ENCODE peak calls at places on chromosomes 13 and 19, in eight cellular contexts. One of them, this sample, is unnamed.

GRCh38 chr13:41649659-41650058 is 192.3 kb downstream of the RGCC start:
- DNase-seq in A549: no peak
- DNase-seq in K562: peak
- DNase-seq in ovary: no peak
- DNase-seq in esophagus muscularis mucosa: no peak
- DNase-seq in sigmoid colon: no peak
- DNase-seq in transverse colon: no peak
- DNase-seq in stomach: no peak
- DNase-seq in this sample: no peak

GRCh38 chr13:32314968-32315254 is 252 bp downstream of the ZAR1L start:
- DNase-seq in A549: no peak
- DNase-seq in K562: peak
- DNase-seq in ovary: no peak
- DNase-seq in esophagus muscularis mucosa: no peak
- DNase-seq in sigmoid colon: no peak
- DNase-seq in transverse colon: peak
- DNase-seq in stomach: peak
- DNase-seq in this sample: peak

GRCh38 chr13:79679334-79679733 is 198.4 kb downstream of the NDFIP2 start:
- DNase-seq in A549: peak
- DNase-seq in K562: peak
- DNase-seq in ovary: peak
- DNase-seq in esophagus muscularis mucosa: no peak
- DNase-seq in sigmoid colon: peak
- DNase-seq in transverse colon: peak
- DNase-seq in stomach: peak
- DNase-seq in this sample: peak

GRCh38 chr13:27482996-27483395 is 32.6 kb upstream of the MTIF3 start:
- DNase-seq in A549: no peak
- DNase-seq in K562: no peak
- DNase-seq in ovary: no peak
- DNase-seq in esophagus muscularis mucosa: no peak
- DNase-seq in sigmoid colon: no peak
- DNase-seq in transverse colon: peak
- DNase-seq in stomach: no peak
- DNase-seq in this sample: no peak

GRCh38 chr13:51764184-51765141 is 39.5 kb downstream of the DHRS12 start:
- DNase-seq in A549: peak
- DNase-seq in K562: no peak
- DNase-seq in ovary: no peak
- DNase-seq in esophagus muscularis mucosa: peak
- DNase-seq in sigmoid colon: peak
- DNase-seq in transverse colon: peak
- DNase-seq in stomach: peak
- DNase-seq in this sample: peak

GRCh38 chr19:33673996-33674395 is 52.2 kb downstream of the CHST8 start:
- DNase-seq in A549: no peak
- DNase-seq in K562: no peak
- DNase-seq in ovary: no peak
- DNase-seq in esophagus muscularis mucosa: no peak
- DNase-seq in sigmoid colon: peak
- DNase-seq in transverse colon: no peak
- DNase-seq in stomach: peak
- DNase-seq in this sample: no peak

GRCh38 chr13:21625366-21625765 is 21.4 kb upstream of the MICU2 start:
- DNase-seq in A549: peak
- DNase-seq in K562: no peak
- DNase-seq in ovary: no peak
- DNase-seq in esophagus muscularis mucosa: no peak
- DNase-seq in sigmoid colon: no peak
- DNase-seq in transverse colon: peak
- DNase-seq in stomach: no peak
- DNase-seq in this sample: no peak

GRCh38 chr13:30464496-30465351 is 1.0 kb downstream of the HMGB1 start:
- DNase-seq in A549: peak
- DNase-seq in K562: peak
- DNase-seq in ovary: peak
- DNase-seq in esophagus muscularis mucosa: peak
- DNase-seq in sigmoid colon: peak
- DNase-seq in transverse colon: peak
- DNase-seq in stomach: peak
- DNase-seq in this sample: peak

GRCh38 chr19:40466219-40467006 is at the start of gene SPTBN4:
- DNase-seq in A549: no peak
- DNase-seq in K562: no peak
- DNase-seq in ovary: peak
- DNase-seq in esophagus muscularis mucosa: no peak
- DNase-seq in sigmoid colon: peak
- DNase-seq in transverse colon: peak
- DNase-seq in stomach: no peak
- DNase-seq in this sample: peak

GRCh38 chr19:47255947-47256687 is at the start of gene CCDC9:
- DNase-seq in A549: peak
- DNase-seq in K562: no peak
- DNase-seq in ovary: peak
- DNase-seq in esophagus muscularis mucosa: peak
- DNase-seq in sigmoid colon: peak
- DNase-seq in transverse colon: peak
- DNase-seq in stomach: peak
- DNase-seq in this sample: peak

GRCh38 chr13:27481766-27482165 is 31.4 kb upstream of the MTIF3 start:
- DNase-seq in A549: peak
- DNase-seq in K562: peak
- DNase-seq in ovary: peak
- DNase-seq in esophagus muscularis mucosa: no peak
- DNase-seq in sigmoid colon: no peak
- DNase-seq in transverse colon: peak
- DNase-seq in stomach: peak
- DNase-seq in this sample: no peak

GRCh38 chr13:24618219-24618955 is 61.8 kb upstream of the ATP12A start:
- DNase-seq in A549: no peak
- DNase-seq in K562: no peak
- DNase-seq in ovary: no peak
- DNase-seq in esophagus muscularis mucosa: peak
- DNase-seq in sigmoid colon: no peak
- DNase-seq in transverse colon: peak
- DNase-seq in stomach: peak
- DNase-seq in this sample: no peak

GRCh38 chr13:54965881-54966280 is 1937.3 kb downstream of the OLFM4 start:
- DNase-seq in A549: no peak
- DNase-seq in K562: no peak
- DNase-seq in ovary: no peak
- DNase-seq in esophagus muscularis mucosa: no peak
- DNase-seq in sigmoid colon: no peak
- DNase-seq in transverse colon: no peak
- DNase-seq in stomach: no peak
- DNase-seq in this sample: no peak

GRCh38 chr19:35468637-35469036 is 20.6 kb downstream of the FFAR2 start:
- DNase-seq in A549: peak
- DNase-seq in K562: peak
- DNase-seq in ovary: no peak
- DNase-seq in esophagus muscularis mucosa: no peak
- DNase-seq in sigmoid colon: no peak
- DNase-seq in transverse colon: peak
- DNase-seq in stomach: peak
- DNase-seq in this sample: no peak

GRCh38 chr13:109206616-109207015 is 577.2 kb downstream of the MYO16 start:
- DNase-seq in A549: no peak
- DNase-seq in K562: no peak
- DNase-seq in ovary: no peak
- DNase-seq in esophagus muscularis mucosa: no peak
- DNase-seq in sigmoid colon: no peak
- DNase-seq in transverse colon: no peak
- DNase-seq in stomach: no peak
- DNase-seq in this sample: no peak

GRCh38 chr19:38024991-38025716 is 118.1 kb downstream of the SIPA1L3 start:
- DNase-seq in A549: no peak
- DNase-seq in K562: peak
- DNase-seq in ovary: no peak
- DNase-seq in esophagus muscularis mucosa: no peak
- DNase-seq in sigmoid colon: no peak
- DNase-seq in transverse colon: no peak
- DNase-seq in stomach: no peak
- DNase-seq in this sample: no peak

GRCh38 chr13:109454167-109454917 is 332.0 kb downstream of the IRS2 start:
- DNase-seq in A549: no peak
- DNase-seq in K562: no peak
- DNase-seq in ovary: no peak
- DNase-seq in esophagus muscularis mucosa: peak
- DNase-seq in sigmoid colon: no peak
- DNase-seq in transverse colon: no peak
- DNase-seq in stomach: no peak
- DNase-seq in this sample: no peak

GRCh38 chr13:108597943-108598342 is 31.5 kb upstream of the MYO16 start:
- DNase-seq in A549: no peak
- DNase-seq in K562: no peak
- DNase-seq in ovary: no peak
- DNase-seq in esophagus muscularis mucosa: no peak
- DNase-seq in sigmoid colon: no peak
- DNase-seq in transverse colon: no peak
- DNase-seq in stomach: no peak
- DNase-seq in this sample: no peak

GRCh38 chr19:57171551-57172081 is 4.3 kb upstream of the DUXA start:
- DNase-seq in A549: peak
- DNase-seq in K562: no peak
- DNase-seq in ovary: peak
- DNase-seq in esophagus muscularis mucosa: no peak
- DNase-seq in sigmoid colon: peak
- DNase-seq in transverse colon: peak
- DNase-seq in stomach: no peak
- DNase-seq in this sample: no peak

GRCh38 chr13:111449041-111449440 is 128.6 kb downstream of the TEX29 start:
- DNase-seq in A549: no peak
- DNase-seq in K562: no peak
- DNase-seq in ovary: no peak
- DNase-seq in esophagus muscularis mucosa: no peak
- DNase-seq in sigmoid colon: no peak
- DNase-seq in transverse colon: no peak
- DNase-seq in stomach: no peak
- DNase-seq in this sample: no peak

GRCh38 chr13:49308104-49308875 is 60.6 kb downstream of the CDADC1 start:
- DNase-seq in A549: no peak
- DNase-seq in K562: no peak
- DNase-seq in ovary: peak
- DNase-seq in esophagus muscularis mucosa: no peak
- DNase-seq in sigmoid colon: peak
- DNase-seq in transverse colon: peak
- DNase-seq in stomach: peak
- DNase-seq in this sample: peak

GRCh38 chr19:18001837-18002345 is 6.1 kb upstream of the ARRDC2 start:
- DNase-seq in A549: no peak
- DNase-seq in K562: no peak
- DNase-seq in ovary: no peak
- DNase-seq in esophagus muscularis mucosa: no peak
- DNase-seq in sigmoid colon: no peak
- DNase-seq in transverse colon: no peak
- DNase-seq in stomach: no peak
- DNase-seq in this sample: no peak
- TF ChIP-seq EP300 in A549: no peak
- TF ChIP-seq EP300 in K562: no peak
- TF ChIP-seq EP300 in ovary: no peak
- TF ChIP-seq EP300 in esophagus muscularis mucosa: no peak
- TF ChIP-seq EP300 in sigmoid colon: no peak
- TF ChIP-seq EP300 in transverse colon: no peak
- TF ChIP-seq EP300 in stomach: no peak
- TF ChIP-seq EP300 in this sample: no peak

GRCh38 chr13:106010836-106011235 is 524.6 kb downstream of the EFNB2 start:
- DNase-seq in A549: no peak
- DNase-seq in K562: no peak
- DNase-seq in ovary: no peak
- DNase-seq in esophagus muscularis mucosa: no peak
- DNase-seq in sigmoid colon: no peak
- DNase-seq in transverse colon: no peak
- DNase-seq in stomach: no peak
- DNase-seq in this sample: no peak
- TF ChIP-seq EP300 in A549: no peak
- TF ChIP-seq EP300 in K562: no peak
- TF ChIP-seq EP300 in ovary: no peak
- TF ChIP-seq EP300 in esophagus muscularis mucosa: no peak
- TF ChIP-seq EP300 in sigmoid colon: no peak
- TF ChIP-seq EP300 in transverse colon: no peak
- TF ChIP-seq EP300 in stomach: no peak
- TF ChIP-seq EP300 in this sample: no peak

GRCh38 chr13:101575591-101575990 is 123.1 kb downstream of the ITGBL1 start:
- DNase-seq in A549: no peak
- DNase-seq in K562: no peak
- DNase-seq in ovary: no peak
- DNase-seq in esophagus muscularis mucosa: no peak
- DNase-seq in sigmoid colon: no peak
- DNase-seq in transverse colon: no peak
- DNase-seq in stomach: no peak
- DNase-seq in this sample: no peak

GRCh38 chr13:101572456-101572855 is 120.0 kb downstream of the ITGBL1 start:
- DNase-seq in A549: no peak
- DNase-seq in K562: no peak
- DNase-seq in ovary: no peak
- DNase-seq in esophagus muscularis mucosa: no peak
- DNase-seq in sigmoid colon: no peak
- DNase-seq in transverse colon: no peak
- DNase-seq in stomach: no peak
- DNase-seq in this sample: no peak

GRCh38 chr13:101576977-101577376 is 124.5 kb downstream of the ITGBL1 start:
- DNase-seq in A549: no peak
- DNase-seq in K562: no peak
- DNase-seq in ovary: no peak
- DNase-seq in esophagus muscularis mucosa: no peak
- DNase-seq in sigmoid colon: no peak
- DNase-seq in transverse colon: no peak
- DNase-seq in stomach: no peak
- DNase-seq in this sample: no peak

GRCh38 chr13:101579291-101579802 is 126.9 kb downstream of the ITGBL1 start:
- DNase-seq in A549: no peak
- DNase-seq in K562: no peak
- DNase-seq in ovary: no peak
- DNase-seq in esophagus muscularis mucosa: no peak
- DNase-seq in sigmoid colon: no peak
- DNase-seq in transverse colon: no peak
- DNase-seq in stomach: no peak
- DNase-seq in this sample: no peak

DNA sequence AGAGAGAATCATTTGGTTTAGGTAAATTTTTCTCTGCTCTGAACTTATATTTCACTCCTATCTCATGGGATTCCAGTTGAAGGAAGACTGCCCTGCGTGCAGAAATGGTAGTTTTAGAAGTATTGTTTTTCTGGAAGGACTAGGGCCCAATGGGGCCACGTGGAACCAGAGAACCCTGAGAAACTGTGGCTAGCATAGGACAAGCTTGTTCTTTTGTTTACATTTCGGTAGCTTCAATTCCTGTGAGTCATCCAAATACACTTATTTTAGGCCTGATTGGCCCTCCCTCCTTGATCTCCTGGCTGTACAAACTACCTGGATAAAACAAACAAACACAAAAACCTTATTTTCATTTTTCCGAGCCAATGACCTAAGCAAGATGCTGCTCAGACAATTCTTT is 124.0 kb downstream of the ITGBL1 start:
- DNase-seq in A549: no peak
- DNase-seq in K562: no peak
- DNase-seq in ovary: no peak
- DNase-seq in esophagus muscularis mucosa: no peak
- DNase-seq in sigmoid colon: no peak
- DNase-seq in transverse colon: no peak
- DNase-seq in stomach: no peak
- DNase-seq in this sample: no peak
- TF ChIP-seq EP300 in A549: no peak
- TF ChIP-seq EP300 in K562: no peak
- TF ChIP-seq EP300 in ovary: no peak
- TF ChIP-seq EP300 in esophagus muscularis mucosa: no peak
- TF ChIP-seq EP300 in sigmoid colon: no peak
- TF ChIP-seq EP300 in transverse colon: no peak
- TF ChIP-seq EP300 in stomach: no peak
- TF ChIP-seq EP300 in this sample: no peak

GRCh38 chr19:46065486-46065885 is 24.7 kb upstream of the IGFL4 start:
- DNase-seq in A549: no peak
- DNase-seq in K562: no peak
- DNase-seq in ovary: no peak
- DNase-seq in esophagus muscularis mucosa: no peak
- DNase-seq in sigmoid colon: no peak
- DNase-seq in transverse colon: no peak
- DNase-seq in stomach: no peak
- DNase-seq in this sample: no peak
- TF ChIP-seq EP300 in A549: no peak
- TF ChIP-seq EP300 in K562: no peak
- TF ChIP-seq EP300 in ovary: no peak
- TF ChIP-seq EP300 in esophagus muscularis mucosa: no peak
- TF ChIP-seq EP300 in sigmoid colon: no peak
- TF ChIP-seq EP300 in transverse colon: no peak
- TF ChIP-seq EP300 in stomach: no peak
- TF ChIP-seq EP300 in this sample: no peak

This sample was measured in tibial nerve.